ENCODE peak calls at places on chromosomes 16 and 17, in five cellular contexts. One of them, this sample, is unnamed.

GRCh38 chr17:65538679-65539529 is 22.5 kb downstream of the AXIN2 start:
- DNase-seq in tibial artery: no peak
- DNase-seq in GM23338: no peak
- DNase-seq in cardiac fibroblast: no peak
- DNase-seq in mammary epithelial cell: no peak
- DNase-seq in this sample: no peak

GRCh38 chr16:66706506-66706880 is 9.9 kb upstream of the CMTM4 start:
- DNase-seq in GM23338: no peak
- DNase-seq in mammary epithelial cell: no peak
- DNase-seq in tibial artery: no peak
- DNase-seq in cardiac fibroblast: peak
- DNase-seq in this sample: no peak

GRCh38 chr16:79215289-79215688 is 385.2 kb downstream of the MAF start:
- DNase-seq in mammary epithelial cell: no peak
- DNase-seq in tibial artery: no peak
- DNase-seq in GM23338: no peak
- DNase-seq in cardiac fibroblast: no peak
- DNase-seq in this sample: no peak

GRCh38 chr17:76726766-76727718 is at the start of gene METTL23:
- DNase-seq in cardiac fibroblast: peak
- DNase-seq in tibial artery: peak
- DNase-seq in GM23338: peak
- DNase-seq in mammary epithelial cell: peak
- DNase-seq in this sample: peak

GRCh38 chr17:74545456-74546230 is at the start of gene CD300C:
- DNase-seq in cardiac fibroblast: no peak
- DNase-seq in tibial artery: no peak
- DNase-seq in mammary epithelial cell: no peak
- DNase-seq in GM23338: no peak
- DNase-seq in this sample: no peak

GRCh38 chr16:79261461-79261860 is 339.1 kb downstream of the MAF start:
- DNase-seq in GM23338: peak
- DNase-seq in tibial artery: no peak
- DNase-seq in cardiac fibroblast: no peak
- DNase-seq in mammary epithelial cell: no peak
- DNase-seq in this sample: peak

GRCh38 chr17:28570716-28571254 is 539 bp downstream of the PIGS start:
- DNase-seq in cardiac fibroblast: peak
- DNase-seq in mammary epithelial cell: no peak
- DNase-seq in tibial artery: no peak
- DNase-seq in GM23338: peak
- DNase-seq in this sample: peak

GRCh38 chr17:75822119-75822799 is 21.9 kb downstream of the UNC13D start:
- DNase-seq in tibial artery: no peak
- DNase-seq in mammary epithelial cell: no peak
- DNase-seq in cardiac fibroblast: no peak
- DNase-seq in GM23338: no peak
- DNase-seq in this sample: peak

GRCh38 chr16:82653550-82654511 is 27.1 kb downstream of the CDH13 start:
- DNase-seq in cardiac fibroblast: peak
- DNase-seq in tibial artery: no peak
- DNase-seq in GM23338: peak
- DNase-seq in mammary epithelial cell: peak
- DNase-seq in this sample: peak

GRCh38 chr16:2033057-2033911 is 6.6 kb downstream of the NHERF2 start:
- DNase-seq in tibial artery: peak
- DNase-seq in GM23338: no peak
- DNase-seq in mammary epithelial cell: peak
- DNase-seq in cardiac fibroblast: peak
- DNase-seq in this sample: no peak

GRCh38 chr16:87725596-87726235 is 40.1 kb downstream of the KLHDC4 start:
- DNase-seq in GM23338: peak
- DNase-seq in tibial artery: no peak
- DNase-seq in mammary epithelial cell: no peak
- DNase-seq in cardiac fibroblast: no peak
- DNase-seq in this sample: no peak

GRCh38 chr16:17921357-17921978 is 415.1 kb downstream of the NPIPA8 start:
- DNase-seq in cardiac fibroblast: peak
- DNase-seq in tibial artery: no peak
- DNase-seq in GM23338: peak
- DNase-seq in mammary epithelial cell: peak
- DNase-seq in this sample: peak

GRCh38 chr17:79776378-79777165 is 1.4 kb upstream of the CBX2 start:
- DNase-seq in tibial artery: no peak
- DNase-seq in GM23338: peak
- DNase-seq in mammary epithelial cell: no peak
- DNase-seq in cardiac fibroblast: no peak
- DNase-seq in this sample: no peak

GRCh38 chr16:28183930-28184329 is 27.8 kb downstream of the XPO6 start:
- DNase-seq in mammary epithelial cell: no peak
- DNase-seq in GM23338: no peak
- DNase-seq in tibial artery: no peak
- DNase-seq in cardiac fibroblast: no peak
- DNase-seq in this sample: no peak

GRCh38 chr16:72637306-72637705 is 410.6 kb downstream of the ZFHX3 start:
- DNase-seq in GM23338: no peak
- DNase-seq in tibial artery: no peak
- DNase-seq in cardiac fibroblast: peak
- DNase-seq in mammary epithelial cell: peak
- DNase-seq in this sample: no peak

GRCh38 chr16:47320546-47321315 is 140.1 kb downstream of the ITFG1 start:
- DNase-seq in cardiac fibroblast: peak
- DNase-seq in tibial artery: no peak
- DNase-seq in mammary epithelial cell: peak
- DNase-seq in GM23338: no peak
- DNase-seq in this sample: no peak

GRCh38 chr16:75452464-75453190 is 11.9 kb downstream of the TMEM170A start:
- DNase-seq in tibial artery: no peak
- DNase-seq in mammary epithelial cell: no peak
- DNase-seq in GM23338: no peak
- DNase-seq in cardiac fibroblast: no peak
- DNase-seq in this sample: no peak

GRCh38 chr16:46787909-46788308 is 39.8 kb upstream of the MYLK3 start:
- DNase-seq in mammary epithelial cell: no peak
- DNase-seq in cardiac fibroblast: no peak
- DNase-seq in GM23338: no peak
- DNase-seq in tibial artery: no peak
- DNase-seq in this sample: no peak

GRCh38 chr16:86026136-86026905 is 127.4 kb downstream of the IRF8 start:
- DNase-seq in GM23338: no peak
- DNase-seq in tibial artery: peak
- DNase-seq in mammary epithelial cell: no peak
- DNase-seq in cardiac fibroblast: no peak
- DNase-seq in this sample: peak

GRCh38 chr17:40219073-40219860 is at the start of gene WIPF2:
- DNase-seq in mammary epithelial cell: peak
- DNase-seq in cardiac fibroblast: peak
- DNase-seq in tibial artery: peak
- DNase-seq in GM23338: peak
- DNase-seq in this sample: peak

GRCh38 chr17:40218740-40219072 is 398 bp upstream of the WIPF2 start:
- DNase-seq in mammary epithelial cell: peak
- DNase-seq in GM23338: peak
- DNase-seq in cardiac fibroblast: peak
- DNase-seq in tibial artery: peak
- DNase-seq in this sample: peak

GRCh38 chr17:40218006-40218739 is 931 bp upstream of the WIPF2 start:
- DNase-seq in GM23338: no peak
- DNase-seq in mammary epithelial cell: no peak
- DNase-seq in cardiac fibroblast: peak
- DNase-seq in tibial artery: no peak
- DNase-seq in this sample: no peak
- H3K4me3 ChIP-seq in GM23338: peak
- H3K4me3 ChIP-seq in mammary epithelial cell: no peak
- H3K4me3 ChIP-seq in cardiac fibroblast: no peak
- H3K4me3 ChIP-seq in tibial artery: peak
- H3K4me3 ChIP-seq in this sample: no peak

GRCh38 chr17:61749823-61750404 is 113.4 kb downstream of the BRIP1 start:
- DNase-seq in tibial artery: no peak
- DNase-seq in mammary epithelial cell: no peak
- DNase-seq in cardiac fibroblast: no peak
- DNase-seq in GM23338: no peak
- DNase-seq in this sample: no peak
- H3K4me3 ChIP-seq in tibial artery: no peak
- H3K4me3 ChIP-seq in mammary epithelial cell: no peak
- H3K4me3 ChIP-seq in cardiac fibroblast: no peak
- H3K4me3 ChIP-seq in GM23338: no peak
- H3K4me3 ChIP-seq in this sample: no peak

GRCh38 chr17:48429638-48430586 is at the start of gene SKAP1:
- DNase-seq in mammary epithelial cell: no peak
- DNase-seq in GM23338: peak
- DNase-seq in cardiac fibroblast: no peak
- DNase-seq in tibial artery: no peak
- DNase-seq in this sample: peak
- H3K4me3 ChIP-seq in mammary epithelial cell: peak
- H3K4me3 ChIP-seq in GM23338: peak
- H3K4me3 ChIP-seq in cardiac fibroblast: no peak
- H3K4me3 ChIP-seq in tibial artery: no peak
- H3K4me3 ChIP-seq in this sample: peak

GRCh38 chr17:69415431-69415830 is 934 bp downstream of the MAP2K6 start:
- DNase-seq in tibial artery: no peak
- DNase-seq in cardiac fibroblast: no peak
- DNase-seq in mammary epithelial cell: no peak
- DNase-seq in GM23338: no peak
- DNase-seq in this sample: no peak
- H3K4me3 ChIP-seq in tibial artery: peak
- H3K4me3 ChIP-seq in cardiac fibroblast: no peak
- H3K4me3 ChIP-seq in mammary epithelial cell: peak
- H3K4me3 ChIP-seq in GM23338: peak
- H3K4me3 ChIP-seq in this sample: peak

GRCh38 chr17:78131172-78132085 is 858 bp downstream of the TMC8 start:
- DNase-seq in cardiac fibroblast: no peak
- DNase-seq in GM23338: no peak
- DNase-seq in mammary epithelial cell: no peak
- DNase-seq in tibial artery: peak
- DNase-seq in this sample: no peak
- H3K4me3 ChIP-seq in cardiac fibroblast: no peak
- H3K4me3 ChIP-seq in GM23338: peak
- H3K4me3 ChIP-seq in mammary epithelial cell: no peak
- H3K4me3 ChIP-seq in tibial artery: peak
- H3K4me3 ChIP-seq in this sample: peak

This sample was measured in Caco-2.